ENCODE peak calls at places on chromosome 12, in six cellular contexts. R is psoas muscle; N is ovary; A is IMR-90; W is CD8-positive, alpha-beta T cell; C is uterus. K is an unnamed sample. For H3K4me1, the result is how much of the 10 kb centered on the place peaks cover.

GRCh38 chr12:1886396-1887008 is 31.9 kb downstream of the CACNA2D4 start:
- DNase-seq in R (no peak), A (no peak), W (no peak), C (no peak), N (no peak), K (no peak)

GRCh38 chr12:16165506-16165905 is 112.0 kb downstream of the SLC15A5 start:
- DNase-seq in W (no peak), A (peak), N (no peak), C (peak), R (peak), K (no peak)

GRCh38 chr12:48615681-48616080 is 45.8 kb upstream of the LALBA start:
- DNase-seq in N (no peak), R (no peak), W (no peak), C (no peak), A (no peak), K (no peak)

GRCh38 chr12:27869567-27869966 is 89.5 kb upstream of the MANSC4 start:
- DNase-seq in N (no peak), A (no peak), R (no peak), W (no peak), C (no peak), K (no peak)

GRCh38 chr12:5390174-5390799 is 41.6 kb upstream of the NTF3 start:
- DNase-seq in C (no peak), R (no peak), N (no peak), W (no peak), A (no peak), K (no peak)

GRCh38 chr12:18165422-18165871 is 75.5 kb upstream of the RERGL start:
- DNase-seq in W (no peak), R (no peak), A (peak), C (no peak), N (no peak), K (no peak)

GRCh38 chr12:89821901-89822300 is 113.3 kb upstream of the ATP2B1 start:
- DNase-seq in W (no peak), N (no peak), C (no peak), R (no peak), A (no peak), K (no peak)

GRCh38 chr12:122406701-122407154 is 15.7 kb downstream of the CLIP1 start:
- DNase-seq in W (no peak), C (no peak), N (no peak), A (peak), R (no peak), K (no peak)

GRCh38 chr12:19191089-19191488 is 61.6 kb downstream of the PLEKHA5 start:
- DNase-seq in A (no peak), W (no peak), N (no peak), C (no peak), R (no peak), K (no peak)

GRCh38 chr12:47820631-47821345 is 1.1 kb upstream of the HDAC7 start:
- DNase-seq in W (no peak), A (peak), R (peak), N (peak), C (peak), K (peak)

GRCh38 chr12:117076410-117077372 is 22.5 kb downstream of the TESC start:
- DNase-seq in N (no peak), R (no peak), A (no peak), C (no peak), W (no peak), K (no peak)

GRCh38 chr12:128571906-128572305 is 251.9 kb downstream of the SLC15A4 start:
- DNase-seq in R (no peak), A (no peak), N (no peak), W (no peak), C (no peak), K (no peak)

GRCh38 chr12:60191676-60192359 is 596.0 kb downstream of the SLC16A7 start:
- DNase-seq in R (no peak), A (peak), N (no peak), C (no peak), W (no peak), K (no peak)

GRCh38 chr12:19967486-19967885 is 400.9 kb upstream of the PDE3A start:
- DNase-seq in N (no peak), A (peak), W (no peak), R (no peak), C (no peak), K (no peak)

GRCh38 chr12:89648211-89648930 is 60.3 kb downstream of the ATP2B1 start:
- DNase-seq in R (no peak), N (no peak), W (no peak), C (no peak), A (peak), K (no peak)

GRCh38 chr12:124527861-124528561 is 39.4 kb downstream of the NCOR2 start:
- DNase-seq in A (no peak), N (no peak), W (no peak), C (no peak), R (no peak), K (no peak)
- TF ChIP-seq CTCF in A (no peak), N (no peak), W (no peak), C (no peak), R (no peak), K (no peak)

DNA sequence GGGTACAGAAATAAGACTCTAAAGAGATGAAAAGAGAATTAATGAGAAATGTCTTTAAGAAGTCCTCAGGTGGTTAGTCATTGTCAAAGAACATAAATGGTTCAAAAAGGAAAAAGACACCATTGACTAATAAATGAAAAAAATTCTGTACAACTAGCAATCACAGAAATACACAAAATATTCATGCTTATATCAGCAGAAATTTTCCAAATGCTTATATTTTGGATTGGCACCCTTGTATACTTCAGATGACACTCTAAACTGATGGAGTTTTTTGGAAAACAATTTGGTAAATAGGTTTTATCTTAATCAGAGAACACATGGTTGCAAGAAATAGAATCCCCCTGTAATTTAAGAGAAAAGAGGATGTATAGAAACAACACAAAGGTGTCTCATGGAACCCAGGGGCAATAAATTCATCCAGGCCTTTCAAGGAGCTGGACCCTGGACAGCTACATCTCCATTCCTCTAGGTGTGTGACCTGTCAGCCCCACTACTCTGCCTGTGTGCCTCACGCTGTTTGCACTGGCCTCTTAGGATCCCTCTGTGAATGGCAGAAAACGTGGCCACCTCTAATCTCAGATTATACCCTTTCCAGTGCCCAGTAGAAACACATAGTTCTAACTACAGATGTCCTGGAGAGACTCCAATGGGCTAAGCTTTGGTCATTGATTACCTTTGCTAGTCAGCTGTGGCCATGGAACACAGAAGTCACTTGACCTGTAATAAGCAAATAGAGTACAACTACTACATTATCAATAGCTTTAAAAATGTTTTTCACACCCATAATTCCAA is 110.2 kb downstream of the FGD4 start:
- DNase-seq in N (no peak), A (no peak), C (no peak), R (no peak), W (no peak), K (no peak)
- H3K4me1 ChIP-seq in N (under half), A (under half), C (under half), R (under half), W (under half), K (under half)

GRCh38 chr12:26346748-26347147 is 151.4 kb downstream of the SSPN start:
- DNase-seq in W (no peak), R (no peak), N (no peak), C (no peak), A (peak), K (no peak)

GRCh38 chr12:26345471-26346003 is 150.2 kb downstream of the SSPN start:
- DNase-seq in C (no peak), N (no peak), A (peak), R (no peak), W (no peak), K (no peak)

GRCh38 chr12:26341481-26341880 is 146.1 kb downstream of the SSPN start:
- DNase-seq in W (no peak), N (no peak), C (no peak), A (no peak), R (no peak), K (no peak)

GRCh38 chr12:26347300-26347699 is 151.9 kb downstream of the SSPN start:
- DNase-seq in N (no peak), C (no peak), R (no peak), W (no peak), A (no peak), K (no peak)
- H3K27ac ChIP-seq in N (no peak), C (no peak), R (no peak), W (no peak), A (no peak), K (no peak)

GRCh38 chr12:8904665-8905064 is 9.6 kb upstream of the PHC1 start:
- DNase-seq in R (no peak), N (no peak), C (no peak), W (no peak), A (no peak), K (no peak)
- TF ChIP-seq CTCF in R (no peak), N (no peak), C (no peak), W (no peak), A (no peak), K (no peak)

GRCh38 chr12:71768900-71769299 is 14.2 kb downstream of the RAB21 start:
- DNase-seq in N (no peak), A (no peak), R (no peak), C (no peak), W (no peak), K (no peak)
- H3K4me1 ChIP-seq in N (under half), A (under half), R (half or more), C (under half), W (under half), K (under half)

GRCh38 chr12:64663019-64663418 is 52.7 kb downstream of the RASSF3 start:
- DNase-seq in A (no peak), R (no peak), C (no peak), W (no peak), N (no peak), K (no peak)
- H3K27ac ChIP-seq in A (no peak), R (no peak), C (no peak), W (no peak), N (no peak), K (no peak)

DNA sequence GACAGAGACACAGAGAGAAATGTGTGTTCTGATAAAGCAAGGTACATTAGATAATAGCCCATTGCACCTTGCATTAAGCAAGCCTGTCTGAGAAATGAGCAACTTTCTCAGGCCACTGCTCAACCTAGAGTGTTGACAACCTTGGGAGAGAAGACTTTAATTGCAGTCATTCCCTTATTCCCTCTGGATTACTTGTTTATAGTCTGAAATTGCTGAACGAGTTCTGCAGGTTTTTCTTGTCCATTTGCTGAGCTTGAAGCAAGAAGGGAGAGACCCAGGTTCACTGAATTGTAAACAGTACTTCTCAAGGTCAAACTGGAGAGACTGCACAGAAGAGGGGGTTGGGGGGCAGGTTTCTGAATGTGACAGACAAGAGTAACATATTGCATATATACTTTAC is 159.4 kb upstream of the PLEKHG7 start:
- DNase-seq in W (no peak), C (no peak), N (no peak), A (no peak), R (no peak), K (no peak)
- TF ChIP-seq CTCF in W (no peak), C (no peak), N (no peak), A (no peak), R (no peak), K (no peak)

DNA sequence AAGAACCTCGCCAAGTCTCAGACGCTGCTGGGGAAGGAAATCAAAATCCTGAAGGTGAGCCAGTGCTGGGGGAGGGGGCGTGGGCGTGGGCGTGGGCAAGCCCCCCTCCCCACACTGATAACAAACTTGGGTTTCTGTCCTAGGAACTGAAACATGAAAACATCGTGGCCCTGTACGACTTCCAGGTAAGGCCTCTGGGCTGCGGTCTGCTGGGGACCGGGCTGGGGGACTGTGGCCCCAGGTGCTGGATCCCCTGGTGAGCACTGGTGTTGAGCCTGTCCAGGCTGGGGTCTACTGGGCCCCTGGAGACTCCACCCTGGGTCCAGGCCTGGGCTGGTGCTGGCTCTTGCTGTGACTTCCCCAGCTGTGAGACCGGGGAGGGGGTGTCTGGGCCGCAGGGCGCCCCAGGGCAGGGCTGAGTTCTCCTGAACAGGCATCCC is 1.2 kb downstream of the ULK1 start:
- DNase-seq in A (no peak), N (no peak), C (no peak), W (no peak), R (no peak), K (no peak)
- H3K4me1 ChIP-seq in A (under half), N (under half), C (under half), W (under half), R (under half), K (under half)

DNA sequence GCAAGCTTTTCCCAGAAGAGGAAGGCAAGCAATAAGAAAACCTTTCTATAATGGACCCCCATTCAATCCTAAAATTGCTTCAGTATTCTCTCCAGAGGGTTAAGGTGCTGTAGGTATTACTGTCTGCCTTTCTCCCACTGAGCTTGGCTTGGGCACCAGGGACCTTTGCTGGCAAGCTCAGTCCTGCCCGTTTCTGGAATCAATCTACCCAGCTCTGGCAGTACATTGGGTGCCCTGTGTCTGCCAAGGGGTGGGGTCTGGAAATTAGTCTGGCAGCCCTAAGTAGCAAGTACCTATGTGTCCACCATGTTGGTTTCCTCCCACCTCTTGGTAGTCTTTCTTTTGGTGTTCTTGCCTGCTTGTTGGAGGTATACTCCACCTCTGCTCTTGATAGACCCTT is 72.6 kb downstream of the C12orf75 start:
- DNase-seq in N (no peak), C (no peak), W (no peak), A (no peak), R (no peak), K (no peak)
- H3K27ac ChIP-seq in N (no peak), C (no peak), W (no peak), A (no peak), R (no peak), K (no peak)